ENCODE peak calls at places on chromosome 21, in four cellular contexts. J, F, H and O are unnamed samples. For H3K4me1, the result is how much of the 10 kb centered on the place peaks cover.

GRCh38 chr21:38048241-38048640 is 132.0 kb upstream of the KCNJ6 start:
- DNase-seq in J (no peak), F (no peak), H (no peak), O (no peak)

GRCh38 chr21:38787461-38788274 is 18.1 kb upstream of the ETS2 start:
- DNase-seq in J (no peak), F (peak), H (peak), O (no peak)

GRCh38 chr21:31218830-31219608 is 125.0 kb downstream of the TIAM1 start:
- DNase-seq in J (no peak), F (peak), H (peak), O (peak)

GRCh38 chr21:33799378-33800090 is 116.1 kb downstream of the ATP5PO start:
- DNase-seq in J (no peak), F (peak), H (no peak), O (peak)

GRCh38 chr21:16084776-16085364 is 355.1 kb downstream of the USP25 start:
- DNase-seq in J (no peak), F (peak), H (no peak), O (peak)

GRCh38 chr21:44092201-44092600 is 15.0 kb upstream of the PWP2 start:
- DNase-seq in J (no peak), F (no peak), H (no peak), O (no peak)

GRCh38 chr21:31410763-31411278 is 66.8 kb upstream of the TIAM1 start:
- DNase-seq in J (no peak), F (no peak), H (no peak), O (no peak)

GRCh38 chr21:34722684-34723300 is 54.0 kb downstream of the CLIC6 start:
- DNase-seq in J (no peak), F (no peak), H (no peak), O (no peak)

GRCh38 chr21:33265664-33266049 is 510 bp upstream of the IL10RB start:
- DNase-seq in J (no peak), F (no peak), H (peak), O (peak)

GRCh38 chr21:33461538-33462250 is 18.1 kb downstream of the TMEM50B start:
- DNase-seq in J (no peak), F (no peak), H (no peak), O (no peak)

GRCh38 chr21:29072873-29073221 is 601 bp downstream of the CCT8 start:
- DNase-seq in J (no peak), F (peak), H (no peak), O (no peak)

GRCh38 chr21:22356663-22357062 is 1358.5 kb downstream of the NCAM2 start:
- DNase-seq in J (no peak), F (no peak), H (no peak), O (no peak)

GRCh38 chr21:42392731-42393442 is 3.0 kb downstream of the TMPRSS3 start:
- DNase-seq in J (no peak), F (no peak), H (no peak), O (no peak)
- H3K4me1 ChIP-seq in J (under half), F (under half), H (under half), O (under half)

GRCh38 chr21:46455575-46456385 is 2.9 kb upstream of the DIP2A start:
- DNase-seq in J (no peak), F (peak), H (no peak), O (peak)
- H3K4me1 ChIP-seq in J (under half), F (under half), H (under half), O (under half)

GRCh38 chr21:42660118-42660470 is 6.7 kb downstream of the PDE9A start:
- DNase-seq in J (no peak), F (no peak), H (no peak), O (no peak)
- H3K4me1 ChIP-seq in J (under half), F (under half), H (under half), O (under half)

GRCh38 chr21:42041711-42042110 is 29.4 kb upstream of the UMODL1 start:
- DNase-seq in J (no peak), F (no peak), H (no peak), O (no peak)

GRCh38 chr21:42042651-42043050 is 28.5 kb upstream of the UMODL1 start:
- DNase-seq in J (no peak), F (no peak), H (no peak), O (no peak)

GRCh38 chr21:42044871-42045495 is 26.1 kb upstream of the UMODL1 start:
- DNase-seq in J (no peak), F (no peak), H (no peak), O (no peak)

GRCh38 chr21:42043961-42044360 is 27.2 kb upstream of the UMODL1 start:
- DNase-seq in J (no peak), F (no peak), H (no peak), O (peak)

GRCh38 chr21:42043201-42043895 is 27.8 kb upstream of the UMODL1 start:
- DNase-seq in J (no peak), F (no peak), H (no peak), O (no peak)
- H3K4me1 ChIP-seq in J (under half), F (under half), H (under half), O (under half)